ENCODE peak calls at places on chromosome 11, in nine cellular contexts. W is K562, R is right atrium auricular region, A is ovary, Z is esophagus squamous epithelium, I is A673, P is H1, C is cardiac muscle cell, E is mucosa of descending colon. F is an unnamed sample.

GRCh38 chr11:20353829-20354434 is 9.6 kb upstream of the HTATIP2 start:
- DNase-seq in A (no peak), R (no peak), W (peak; percentile 49), E (peak; percentile 52), I (peak; percentile 38), P (no peak), Z (no peak), C (peak; percentile 64), F (no peak)

GRCh38 chr11:40797981-40798380 is 661.5 kb downstream of the LRRC4C start:
- DNase-seq in Z (no peak), W (no peak), P (no peak), C (no peak), R (no peak), E (no peak), I (no peak), A (no peak), F (no peak)

GRCh38 chr11:84817998-84818397 is 809.1 kb downstream of the DLG2 start:
- DNase-seq in E (no peak), C (peak; percentile 46), I (peak; percentile 14), Z (no peak), R (no peak), W (no peak), A (no peak), P (no peak), F (no peak)

GRCh38 chr11:46675288-46675851 is 25.0 kb downstream of the ARHGAP1 start:
- DNase-seq in E (peak; percentile 71), C (peak; percentile 62), R (peak; percentile 87), A (no peak), W (no peak), I (no peak), P (no peak), Z (no peak), F (no peak)

GRCh38 chr11:94926698-94927237 is 46.6 kb downstream of the CWC15 start:
- DNase-seq in E (peak; percentile 55), P (no peak), W (no peak), R (peak; percentile 94), C (peak; percentile 98), A (peak; percentile 82), I (peak; percentile 51), Z (no peak), F (peak; percentile 87)

GRCh38 chr11:3162410-3163240 is 2.5 kb downstream of the OSBPL5 start:
- DNase-seq in C (no peak), P (no peak), E (no peak), A (peak; percentile 26), R (no peak), Z (no peak), W (no peak), I (no peak), F (peak; percentile 43)

GRCh38 chr11:109317726-109318125 is 104.3 kb upstream of the C11orf87 start:
- DNase-seq in R (no peak), P (no peak), A (no peak), E (no peak), Z (no peak), C (no peak), W (no peak), I (no peak), F (no peak)

GRCh38 chr11:16194566-16194965 is 161.8 kb downstream of the SOX6 start:
- DNase-seq in Z (no peak), R (no peak), C (peak; percentile 76), W (no peak), P (no peak), E (no peak), A (no peak), I (no peak), F (no peak)

GRCh38 chr11:76706667-76707066 is 36.1 kb upstream of the LRRC32 start:
- DNase-seq in C (no peak), A (no peak), Z (no peak), I (no peak), P (no peak), E (no peak), W (no peak), R (no peak), F (no peak)

GRCh38 chr11:2432171-2432621 is 12.1 kb downstream of the TRPM5 start:
- DNase-seq in P (no peak), E (no peak), I (no peak), A (no peak), C (no peak), R (no peak), W (no peak), Z (no peak), F (peak; percentile 53)

GRCh38 chr11:134418119-134418840 is 6.2 kb upstream of the B3GAT1 start:
- DNase-seq in W (no peak), E (peak; percentile 54), I (peak; percentile 68), P (no peak), A (no peak), C (peak; percentile 40), R (no peak), Z (no peak), F (peak; percentile 30)

GRCh38 chr11:43933608-43934358 is 8.7 kb upstream of the C11orf96 start:
- DNase-seq in Z (no peak), W (no peak), E (no peak), A (no peak), I (peak; percentile 60), C (peak; percentile 62), R (no peak), P (no peak), F (peak; percentile 82)

GRCh38 chr11:27187075-27187847 is 146.6 kb downstream of the BBOX1 start:
- DNase-seq in R (no peak), I (no peak), A (no peak), P (no peak), Z (no peak), W (no peak), E (peak; percentile 25), C (no peak), F (no peak)

GRCh38 chr11:74966651-74967050 is 17.6 kb downstream of the SPCS2 start:
- DNase-seq in I (no peak), Z (no peak), C (no peak), P (no peak), W (no peak), R (no peak), A (no peak), E (no peak), F (no peak)

GRCh38 chr11:79708319-79708928 is 267.6 kb upstream of the TENM4 start:
- DNase-seq in C (peak; percentile 41), P (no peak), W (no peak), E (peak; percentile 59), I (peak; percentile 74), R (no peak), A (no peak), Z (no peak), F (no peak)

GRCh38 chr11:102521121-102521520 is 9.4 kb downstream of the MMP7 start:
- DNase-seq in P (no peak), A (no peak), E (no peak), I (no peak), W (no peak), R (no peak), Z (no peak), C (no peak), F (no peak)
- H3K4me1 ChIP-seq in P (no peaks in the 10 kb centered on the region), A (no peaks in the 10 kb centered on the region), E (no peaks in the 10 kb centered on the region), I (no peaks in the 10 kb centered on the region), W (no peaks in the 10 kb centered on the region), R (no peaks in the 10 kb centered on the region), Z (no peaks in the 10 kb centered on the region), C (peaks cover 7% of the 10 kb centered on the region), F (no peaks in the 10 kb centered on the region)

DNA sequence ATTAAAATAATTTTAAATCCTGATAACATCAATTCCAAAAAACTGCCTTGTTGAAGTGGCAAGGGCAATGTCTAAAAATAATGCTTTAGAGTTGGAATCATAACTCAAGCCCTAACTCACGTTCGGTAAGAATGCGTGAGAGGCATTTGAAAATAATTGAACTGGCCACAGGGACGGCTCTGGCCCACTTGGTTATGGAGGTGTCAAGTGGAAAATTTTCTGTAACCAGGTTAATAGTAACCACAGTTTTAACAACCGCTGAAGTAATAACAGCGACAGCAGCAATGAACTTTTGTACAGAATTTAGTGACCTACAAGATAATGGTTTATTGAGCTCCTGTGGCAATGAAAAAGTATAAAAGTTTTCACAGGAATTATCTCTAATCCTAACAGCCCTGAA is 79.4 kb downstream of the ETS1 start:
- DNase-seq in P (no peak), E (no peak), R (no peak), Z (no peak), C (no peak), W (no peak), I (no peak), A (no peak), F (no peak)
- H3K4me1 ChIP-seq in P (no peaks in the 10 kb centered on the region), E (peaks cover 59% of the 10 kb centered on the region), R (peaks cover 94% of the 10 kb centered on the region), Z (peaks cover 14% of the 10 kb centered on the region), C (no peaks in the 10 kb centered on the region), W (no peaks in the 10 kb centered on the region), I (no peaks in the 10 kb centered on the region), A (peaks cover 32% of the 10 kb centered on the region), F (peaks cover 6% of the 10 kb centered on the region)

GRCh38 chr11:14642873-14643696 is 519 bp upstream of the PDE3B start:
- DNase-seq in W (peak; percentile 89), I (no peak), R (no peak), Z (no peak), C (no peak), E (no peak), P (no peak), A (no peak), F (no peak)

GRCh38 chr11:14642453-14642852 is 1.2 kb upstream of the PDE3B start:
- DNase-seq in R (no peak), E (no peak), W (no peak), A (no peak), I (no peak), Z (no peak), C (no peak), P (no peak), F (no peak)

GRCh38 chr11:14645247-14645912 is 1.8 kb downstream of the PDE3B start:
- DNase-seq in W (no peak), C (peak; percentile 44), P (no peak), R (no peak), I (peak; percentile 18), E (no peak), Z (no peak), A (no peak), F (no peak)

GRCh38 chr11:14644396-14645246 is 1.0 kb downstream of the PDE3B start:
- DNase-seq in I (peak; percentile 15), P (no peak), A (peak; percentile 15), W (peak; percentile 31), Z (no peak), C (peak; percentile 41), E (peak; percentile 50), R (no peak), F (peak; percentile 59)

GRCh38 chr11:14643697-14644395 is at the start of gene PDE3B:
- DNase-seq in R (peak; percentile 77), I (peak; percentile 66), C (peak; percentile 70), E (peak; percentile 90), W (peak; percentile 44), A (peak; percentile 48), Z (no peak), P (no peak), F (peak; percentile 95)
- H3K4me1 ChIP-seq in R (peaks cover 7% of the 10 kb centered on the region), I (peaks cover 7% of the 10 kb centered on the region), C (peaks cover 11% of the 10 kb centered on the region), E (peaks cover 25% of the 10 kb centered on the region), W (peaks cover 22% of the 10 kb centered on the region), A (peaks cover 4% of the 10 kb centered on the region), Z (no peaks in the 10 kb centered on the region), P (no peaks in the 10 kb centered on the region), F (no peaks in the 10 kb centered on the region)

DNA sequence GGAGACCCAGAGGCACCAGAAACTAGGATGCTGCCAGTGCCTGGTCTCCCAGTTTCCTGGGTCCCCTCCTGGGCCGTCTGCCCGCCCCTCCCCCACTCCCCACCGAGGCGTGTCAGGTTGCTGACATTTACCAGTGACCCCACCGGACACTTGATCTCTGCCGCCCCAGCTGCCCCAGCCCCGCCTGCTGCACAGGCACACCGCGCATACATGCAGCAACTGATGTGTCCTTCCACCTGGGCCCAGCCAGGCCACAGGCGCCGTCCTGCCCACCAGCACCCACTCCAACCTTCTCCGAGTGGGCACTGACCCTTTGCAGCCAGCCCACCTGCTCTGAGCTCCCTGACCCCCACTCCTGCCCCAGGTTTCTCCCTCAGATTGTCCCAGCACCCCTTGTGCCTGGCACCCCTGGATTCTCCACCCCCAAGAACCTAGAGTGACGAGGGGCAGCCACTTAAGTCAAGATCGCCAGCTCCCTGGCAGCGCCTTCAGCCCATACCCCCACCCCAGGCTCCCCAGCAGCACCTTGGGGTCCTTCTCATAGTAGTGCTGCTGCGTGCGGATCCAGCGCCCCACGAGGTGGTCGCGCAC is 548 bp downstream of the PYGM start:
- DNase-seq in R (no peak), I (no peak), P (no peak), C (no peak), A (peak; percentile 44), E (no peak), W (peak; percentile 44), Z (no peak), F (no peak)
- H3K4me1 ChIP-seq in R (peaks cover 57% of the 10 kb centered on the region), I (peaks cover 13% of the 10 kb centered on the region), P (peaks cover 38% of the 10 kb centered on the region), C (peaks cover 42% of the 10 kb centered on the region), A (peaks cover 14% of the 10 kb centered on the region), E (no peaks in the 10 kb centered on the region), W (peaks cover 24% of the 10 kb centered on the region), Z (peaks cover 23% of the 10 kb centered on the region), F (no peaks in the 10 kb centered on the region)